ENCODE peak calls at places on chromosomes 13 and 19, in ten cellular contexts. E, Z, H, U, J, L, M, P, F and B are unnamed samples.

GRCh38 chr19:49340069-49340864 is 5.1 kb downstream of the CD37 start:
- DNase-seq in E (no peak), Z (peak; percentile 29), H (no peak), U (no peak), J (peak; percentile 37), L (peak; percentile 12), M (no peak), P (no peak), F (peak; percentile 57), B (no peak)

GRCh38 chr13:59458908-59459579 is 704.7 kb downstream of the DIAPH3 start:
- DNase-seq in E (no peak), Z (no peak), H (no peak), U (no peak), J (no peak), L (peak; percentile 78), M (no peak), P (no peak), F (no peak), B (no peak)

GRCh38 chr13:74145249-74145970 is 11.2 kb upstream of the KLF12 start:
- DNase-seq in E (no peak), Z (no peak), H (no peak), U (peak; percentile 25), J (no peak), L (peak; percentile 15), M (peak; percentile 14), P (no peak), F (no peak), B (no peak)

GRCh38 chr13:52067237-52067636 is 42.7 kb downstream of the UTP14C start:
- DNase-seq in E (no peak), Z (no peak), H (no peak), U (no peak), J (no peak), L (no peak), M (no peak), P (no peak), F (peak; percentile 10), B (no peak)

GRCh38 chr13:100625447-100625846 is 36.9 kb upstream of the GGACT start:
- DNase-seq in E (no peak), Z (no peak), H (no peak), U (no peak), J (no peak), L (no peak), M (no peak), P (no peak), F (no peak), B (no peak)

GRCh38 chr19:41434450-41434849 is 5.3 kb downstream of the DMAC2 start:
- DNase-seq in E (no peak), Z (no peak), H (no peak), U (no peak), J (no peak), L (no peak), M (no peak), P (no peak), F (no peak), B (no peak)

GRCh38 chr19:17340302-17340870 is 3.0 kb downstream of the GTPBP3 start:
- DNase-seq in E (no peak), Z (no peak), H (no peak), U (no peak), J (no peak), L (no peak), M (no peak), P (no peak), F (peak; percentile 81), B (no peak)

GRCh38 chr13:44015808-44016207 is 136.1 kb downstream of the LACC1 start:
- DNase-seq in E (no peak), Z (no peak), H (no peak), U (no peak), J (no peak), L (peak; percentile 8), M (no peak), P (no peak), F (no peak), B (no peak)

GRCh38 chr13:112218416-112218815 is 151.5 kb downstream of the SOX1 start:
- DNase-seq in E (no peak), Z (no peak), H (no peak), U (no peak), J (no peak), L (no peak), M (no peak), P (no peak), F (no peak), B (no peak)

GRCh38 chr13:97122381-97122996 is 99.6 kb upstream of the MBNL2 start:
- DNase-seq in E (no peak), Z (no peak), H (no peak), U (no peak), J (no peak), L (peak; percentile 74), M (no peak), P (no peak), F (no peak), B (no peak)

GRCh38 chr13:79307866-79308298 is 98.2 kb downstream of the RBM26 start:
- DNase-seq in E (no peak), Z (no peak), H (no peak), U (peak; percentile 5), J (peak; percentile 78), L (peak; percentile 3), M (no peak), P (no peak), F (no peak), B (peak; percentile 16)

GRCh38 chr19:49637865-49638350 is 2.0 kb downstream of the RRAS start:
- DNase-seq in E (no peak), Z (no peak), H (no peak), U (no peak), J (no peak), L (peak; percentile 63), M (peak; percentile 66), P (no peak), F (peak; percentile 79), B (no peak)

GRCh38 chr19:40633207-40633606 is 32.0 kb downstream of the LTBP4 start:
- DNase-seq in E (no peak), Z (no peak), H (no peak), U (no peak), J (no peak), L (peak; percentile 51), M (no peak), P (no peak), F (no peak), B (no peak)

GRCh38 chr13:67752741-67753140 is 522.6 kb upstream of the PCDH9 start:
- DNase-seq in E (no peak), Z (no peak), H (no peak), U (no peak), J (no peak), L (no peak), M (no peak), P (no peak), F (no peak), B (no peak)